ENCODE peak calls at places on chromosomes 5 and 9, in four cellular contexts. B, R, O and F are unnamed samples.

GRCh38 chr9:23537192-23538059 is 288.6 kb downstream of the ELAVL2 start:
- DNase-seq in B (no peak), R (no peak), O (no peak), F (no peak)

GRCh38 chr5:157248771-157249475 is 17.0 kb upstream of the CYFIP2 start:
- DNase-seq in B (no peak), R (no peak), O (no peak), F (no peak)

GRCh38 chr5:35159370-35159742 is 70.9 kb downstream of the PRLR start:
- DNase-seq in B (no peak), R (no peak), O (no peak), F (peak)

GRCh38 chr5:141491323-141492167 is 2.7 kb downstream of the PCDHGC5 start:
- DNase-seq in B (no peak), R (no peak), O (no peak), F (no peak)

GRCh38 chr5:1011226-1011631 is 2.6 kb downstream of the NKD2 start:
- DNase-seq in B (peak), R (no peak), O (no peak), F (peak)

GRCh38 chr5:179909224-179909623 is 1.5 kb upstream of the TBC1D9B start:
- DNase-seq in B (no peak), R (no peak), O (no peak), F (no peak)

GRCh38 chr5:5473224-5473623 is 50.7 kb downstream of the ICE1 start:
- DNase-seq in B (no peak), R (no peak), O (no peak), F (no peak)

GRCh38 chr5:178273665-178274541 is 41.3 kb upstream of the PHYKPL start:
- DNase-seq in B (no peak), R (no peak), O (no peak), F (no peak)

GRCh38 chr5:142954455-142954854 is 184.3 kb downstream of the ARHGAP26 start:
- DNase-seq in B (no peak), R (no peak), O (no peak), F (peak)

GRCh38 chr9:136719212-136719880 is 7.0 kb downstream of the DIPK1B start:
- DNase-seq in B (no peak), R (no peak), O (peak), F (no peak)

GRCh38 chr5:124561451-124561850 is 185.0 kb downstream of the ZNF608 start:
- DNase-seq in B (no peak), R (no peak), O (no peak), F (no peak)

GRCh38 chr9:137304383-137305059 is 2.5 kb upstream of the NRARP start:
- DNase-seq in B (no peak), R (no peak), O (peak), F (peak)

GRCh38 chr5:33223563-33224305 is 217.0 kb upstream of the TARS1 start:
- DNase-seq in B (no peak), R (no peak), O (no peak), F (no peak)

GRCh38 chr9:79256691-79257213 is 315.0 kb upstream of the TLE4 start:
- DNase-seq in B (no peak), R (no peak), O (no peak), F (peak)

GRCh38 chr5:124544366-124545055 is 201.9 kb downstream of the ZNF608 start:
- DNase-seq in B (no peak), R (no peak), O (no peak), F (no peak)

GRCh38 chr9:9170735-9171134 is 1371.2 kb upstream of the DMAC1 start:
- DNase-seq in B (no peak), R (no peak), O (no peak), F (no peak)

GRCh38 chr9:69535911-69536310 is 136.3 kb downstream of the APBA1 start:
- DNase-seq in B (no peak), R (no peak), O (no peak), F (no peak)

GRCh38 chr5:143635146-143635752 is 176.7 kb upstream of the HMHB1 start:
- DNase-seq in B (no peak), R (no peak), O (no peak), F (no peak)

GRCh38 chr5:122965111-122965510 is 71.4 kb downstream of the PPIC start:
- DNase-seq in B (no peak), R (no peak), O (no peak), F (peak)

GRCh38 chr9:111179577-111179976 is 141.3 kb upstream of the LPAR1 start:
- DNase-seq in B (no peak), R (no peak), O (no peak), F (no peak)

GRCh38 chr5:32628049-32628803 is 42.9 kb downstream of the SUB1 start:
- DNase-seq in B (no peak), R (no peak), O (no peak), F (no peak)

GRCh38 chr5:19314840-19315239 is 673.2 kb downstream of the CDH18 start:
- DNase-seq in B (no peak), R (no peak), O (no peak), F (no peak)

GRCh38 chr9:128102861-128103588 is 24.5 kb downstream of the PTGES2 start:
- DNase-seq in B (peak), R (no peak), O (peak), F (no peak)

GRCh38 chr9:112166176-112167140 is 8.6 kb downstream of the SUSD1 start:
- DNase-seq in B (no peak), R (no peak), O (peak), F (no peak)

GRCh38 chr9:100088202-100088601 is 10.6 kb downstream of the ERP44 start:
- DNase-seq in B (no peak), R (no peak), O (no peak), F (no peak)

GRCh38 chr5:176180339-176180738 is 57.9 kb upstream of the SIMC1 start:
- DNase-seq in B (no peak), R (no peak), O (peak), F (no peak)

GRCh38 chr5:111227226-111227782 is 3.1 kb downstream of the CAMK4 start:
- DNase-seq in B (no peak), R (no peak), O (no peak), F (no peak)

GRCh38 chr9:133246507-133247390 is 28.3 kb downstream of the ABO start:
- DNase-seq in B (no peak), R (no peak), O (peak), F (no peak)

GRCh38 chr9:133429641-133430161 is 7.5 kb downstream of the ADAMTS13 start:
- DNase-seq in B (no peak), R (no peak), O (no peak), F (no peak)

GRCh38 chr9:744790-745456 is 96.6 kb upstream of the DMRT1 start:
- DNase-seq in B (peak), R (no peak), O (peak), F (peak)

GRCh38 chr9:136572003-136572595 is 26.3 kb upstream of the NOTCH1 start:
- DNase-seq in B (no peak), R (no peak), O (no peak), F (no peak)